ENCODE peak calls at places on chromosome 20, in five cellular contexts. D, U, E, M and R are unnamed samples.

GRCh38 chr20:58544301-58544700 is 29.1 kb upstream of the APCDD1L start:
- DNase-seq in D (no peak), M (no peak), U (no peak), E (no peak), R (no peak)

GRCh38 chr20:20362774-20363435 is 5.0 kb upstream of the INSM1 start:
- DNase-seq in M (no peak), E (no peak), U (no peak), D (peak), R (no peak)

GRCh38 chr20:57137676-57138075 is 128.8 kb downstream of the BMP7 start:
- DNase-seq in E (no peak), U (no peak), D (no peak), M (no peak), R (no peak)

GRCh38 chr20:1322511-1323245 is 6.3 kb downstream of the SDCBP2 start:
- DNase-seq in D (peak), M (peak), E (no peak), U (peak), R (no peak)

GRCh38 chr20:42138711-42139110 is 520.5 kb upstream of the CHD6 start:
- DNase-seq in M (no peak), D (no peak), E (no peak), U (no peak), R (no peak)

GRCh38 chr20:17614176-17614811 is 44.4 kb downstream of the DSTN start:
- DNase-seq in M (no peak), U (peak), E (no peak), D (peak), R (no peak)

GRCh38 chr20:50368813-50369224 is 141.4 kb upstream of the PTPN1 start:
- DNase-seq in D (peak), U (peak), E (peak), M (peak), R (no peak)

GRCh38 chr20:568097-568864 is 24.7 kb upstream of the CSNK2A1 start:
- DNase-seq in D (no peak), M (no peak), U (no peak), E (no peak), R (no peak)

GRCh38 chr20:37990571-37991151 is 42.6 kb downstream of the TTI1 start:
- DNase-seq in E (peak), M (peak), U (peak), D (peak), R (peak)

GRCh38 chr20:58072695-58073671 is 155.5 kb downstream of the ANKRD60 start:
- DNase-seq in E (no peak), M (no peak), U (no peak), D (no peak), R (no peak)

GRCh38 chr20:49690899-49691620 is 22.6 kb downstream of the B4GALT5 start:
- DNase-seq in E (peak), M (peak), U (peak), D (peak), R (no peak)

GRCh38 chr20:14142964-14143627 is 147.8 kb downstream of the MACROD2 start:
- DNase-seq in D (peak), U (peak), M (peak), E (no peak), R (no peak)

GRCh38 chr20:58073945-58074920 is 154.2 kb downstream of the ANKRD60 start:
- DNase-seq in E (no peak), M (peak), D (peak), U (peak), R (no peak)

GRCh38 chr20:17992847-17993508 is 24.2 kb downstream of the MGME1 start:
- DNase-seq in E (no peak), D (no peak), M (peak), U (peak), R (no peak)

GRCh38 chr20:45944965-45945677 is 10.6 kb downstream of the PCIF1 start:
- DNase-seq in D (no peak), E (no peak), U (no peak), M (no peak), R (no peak)

GRCh38 chr20:5859611-5860010 is 90.7 kb downstream of the TRMT6 start:
- DNase-seq in U (peak), D (peak), E (no peak), M (peak), R (no peak)

GRCh38 chr20:44031001-44031574 is 116.4 kb downstream of the TOX2 start:
- DNase-seq in E (no peak), U (no peak), D (no peak), M (no peak), R (no peak)

GRCh38 chr20:4563534-4563933 is 158.2 kb upstream of the PRND start:
- DNase-seq in D (peak), U (peak), M (peak), E (peak), R (peak)

GRCh38 chr20:12207875-12208274 is 290.2 kb downstream of the BTBD3 start:
- DNase-seq in E (peak), U (peak), M (peak), D (peak), R (no peak)

GRCh38 chr20:10022615-10023014 is 12.2 kb upstream of the ANKEF1 start:
- DNase-seq in E (no peak), M (no peak), U (no peak), D (no peak), R (no peak)

GRCh38 chr20:9493818-9494217 is 20.6 kb upstream of the LAMP5 start:
- DNase-seq in E (no peak), M (peak), D (no peak), U (peak), R (no peak)

GRCh38 chr20:47187450-47188195 is 168.9 kb downstream of the ZMYND8 start:
- DNase-seq in M (no peak), E (no peak), D (no peak), U (no peak), R (no peak)

DNA sequence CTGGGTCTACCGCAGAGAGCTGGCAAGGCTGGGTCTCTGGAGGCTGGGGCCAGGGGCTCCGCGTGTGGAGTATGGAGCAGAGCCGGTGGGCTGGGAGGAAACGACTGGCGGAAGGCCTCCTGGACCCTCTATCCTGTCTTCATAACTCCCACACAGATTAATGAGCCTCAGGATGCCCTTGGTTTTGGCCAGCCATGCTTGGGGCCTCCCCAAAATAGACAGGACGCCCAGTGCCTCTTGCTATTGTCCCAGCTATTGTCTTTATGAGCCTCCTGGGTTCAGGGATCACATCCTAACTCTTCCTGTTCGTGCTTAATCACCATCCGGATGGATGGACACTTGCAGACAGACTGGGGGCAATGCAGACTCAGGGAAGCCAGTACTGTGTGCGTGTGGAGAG is 306.4 kb downstream of the DHX35 start:
- DNase-seq in D (no peak), M (no peak), U (no peak), E (no peak), R (no peak)
- H2AFZ ChIP-seq in D (no peak), M (no peak), U (no peak), E (no peak), R (no peak)

DNA sequence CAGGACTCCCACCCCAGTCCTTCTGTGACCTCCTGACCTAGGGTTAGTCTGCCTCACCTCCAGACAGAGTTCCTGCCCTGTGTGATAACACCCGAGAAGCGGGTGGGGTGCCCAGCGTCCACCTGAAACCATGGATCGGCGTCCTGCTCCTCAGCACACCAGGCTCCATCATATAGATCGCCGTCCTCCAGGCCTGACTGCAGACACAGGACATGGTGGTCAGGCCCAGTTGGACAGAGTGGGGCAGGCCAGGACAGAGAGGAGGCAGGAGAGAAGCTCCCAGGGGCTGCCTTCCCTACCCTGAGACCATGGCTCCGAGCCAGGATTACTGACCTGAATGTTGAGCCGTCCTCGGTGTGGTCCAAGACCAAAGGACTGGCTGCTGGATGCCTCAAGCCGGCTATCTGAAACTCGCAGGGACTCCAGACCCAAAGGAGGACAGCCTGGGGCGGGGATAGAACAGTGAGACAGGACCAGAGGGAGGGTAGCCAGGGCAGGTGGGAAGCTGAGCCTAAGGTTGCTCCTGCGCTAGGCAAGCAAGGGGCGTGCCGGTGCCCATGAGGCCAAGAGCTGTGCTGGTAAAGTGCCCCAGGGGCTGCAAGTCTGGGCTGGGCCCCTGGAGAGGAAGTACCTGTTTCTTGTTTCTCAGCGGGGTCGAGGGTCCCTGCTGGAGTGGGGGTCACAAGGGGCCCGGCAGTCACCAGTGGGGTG is 2.2 kb downstream of the CPXM1 start:
- DNase-seq in U (no peak), E (no peak), M (no peak), D (no peak), R (no peak)
- H3K4me2 ChIP-seq in U (no peak), E (no peak), M (no peak), D (no peak), R (no peak)

DNA sequence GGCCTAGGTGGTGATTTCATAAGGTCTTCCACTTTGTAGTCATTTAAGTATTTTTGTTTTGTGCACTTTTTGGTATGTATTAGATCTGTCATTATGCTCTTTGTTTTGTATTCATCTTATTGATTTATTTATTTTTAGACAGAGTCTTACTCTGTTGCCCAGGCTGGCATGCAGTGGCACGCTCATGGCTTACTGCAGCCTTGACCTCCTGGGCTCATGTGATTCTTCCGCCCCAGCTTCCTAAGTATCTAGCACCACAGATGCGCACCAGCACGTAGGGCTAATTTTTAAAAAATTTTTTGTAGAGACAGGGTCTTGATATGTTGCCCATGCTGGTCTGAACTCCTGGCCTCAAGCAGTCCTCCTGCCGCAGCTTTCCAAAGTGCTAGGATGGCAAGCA is 30.6 kb downstream of the TPX2 start:
- DNase-seq in D (no peak), M (no peak), E (no peak), U (no peak), R (no peak)
- H3K27ac ChIP-seq in D (no peak), M (no peak), E (no peak), U (no peak), R (no peak)

GRCh38 chr20:53656653-53657288 is 63.1 kb upstream of the ZNF217 start:
- DNase-seq in U (peak), D (peak), M (peak), E (no peak), R (peak)

GRCh38 chr20:53654932-53655674 is 61.5 kb upstream of the ZNF217 start:
- DNase-seq in U (no peak), M (no peak), E (no peak), D (peak), R (peak)

GRCh38 chr20:53655909-53656652 is 62.4 kb upstream of the ZNF217 start:
- DNase-seq in E (no peak), M (peak), U (peak), D (peak), R (no peak)

GRCh38 chr20:53652090-53652858 is 58.6 kb upstream of the ZNF217 start:
- DNase-seq in U (no peak), D (no peak), M (no peak), E (peak), R (peak)

DNA sequence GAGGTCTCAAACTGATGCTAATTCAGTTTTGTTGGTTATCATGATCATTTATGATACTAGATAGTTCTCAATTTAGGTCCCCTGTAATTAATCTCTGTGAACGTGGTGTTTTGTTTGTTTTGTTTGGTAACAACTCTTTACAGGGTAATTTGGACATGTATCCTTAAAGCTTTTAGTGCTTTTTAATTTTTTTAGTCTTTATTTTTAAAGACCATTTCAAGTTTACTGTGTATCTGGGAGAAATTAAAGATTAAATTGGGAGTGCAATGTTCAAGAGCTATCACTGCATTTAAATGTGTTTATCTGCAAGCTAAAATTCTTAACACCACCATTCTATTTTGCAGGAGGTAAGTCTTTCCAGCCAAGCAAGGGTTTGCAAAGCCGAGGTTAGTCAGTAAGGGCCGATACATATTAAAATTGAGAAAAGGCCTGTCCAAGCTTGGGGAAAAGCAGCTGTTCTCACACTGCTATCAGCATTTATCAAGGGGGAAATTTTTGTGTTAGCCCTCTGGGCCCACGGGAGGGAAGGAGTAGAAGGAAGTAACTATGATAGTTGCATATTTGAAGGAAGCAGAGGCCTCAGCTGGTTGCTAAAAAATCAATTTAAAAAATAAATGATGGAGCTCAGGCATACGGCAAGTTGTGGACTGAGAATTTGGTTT is 59.4 kb upstream of the ZNF217 start:
- DNase-seq in E (no peak), M (no peak), U (no peak), D (no peak), R (no peak)
- H2AFZ ChIP-seq in E (no peak), M (no peak), U (peak), D (peak), R (no peak)

GRCh38 chr20:61299088-61299487 is 47.0 kb downstream of the CDH4 start:
- DNase-seq in U (no peak), D (no peak), M (no peak), E (no peak), R (no peak)
- H3K4me2 ChIP-seq in U (no peak), D (no peak), M (no peak), E (no peak), R (no peak)

DNA sequence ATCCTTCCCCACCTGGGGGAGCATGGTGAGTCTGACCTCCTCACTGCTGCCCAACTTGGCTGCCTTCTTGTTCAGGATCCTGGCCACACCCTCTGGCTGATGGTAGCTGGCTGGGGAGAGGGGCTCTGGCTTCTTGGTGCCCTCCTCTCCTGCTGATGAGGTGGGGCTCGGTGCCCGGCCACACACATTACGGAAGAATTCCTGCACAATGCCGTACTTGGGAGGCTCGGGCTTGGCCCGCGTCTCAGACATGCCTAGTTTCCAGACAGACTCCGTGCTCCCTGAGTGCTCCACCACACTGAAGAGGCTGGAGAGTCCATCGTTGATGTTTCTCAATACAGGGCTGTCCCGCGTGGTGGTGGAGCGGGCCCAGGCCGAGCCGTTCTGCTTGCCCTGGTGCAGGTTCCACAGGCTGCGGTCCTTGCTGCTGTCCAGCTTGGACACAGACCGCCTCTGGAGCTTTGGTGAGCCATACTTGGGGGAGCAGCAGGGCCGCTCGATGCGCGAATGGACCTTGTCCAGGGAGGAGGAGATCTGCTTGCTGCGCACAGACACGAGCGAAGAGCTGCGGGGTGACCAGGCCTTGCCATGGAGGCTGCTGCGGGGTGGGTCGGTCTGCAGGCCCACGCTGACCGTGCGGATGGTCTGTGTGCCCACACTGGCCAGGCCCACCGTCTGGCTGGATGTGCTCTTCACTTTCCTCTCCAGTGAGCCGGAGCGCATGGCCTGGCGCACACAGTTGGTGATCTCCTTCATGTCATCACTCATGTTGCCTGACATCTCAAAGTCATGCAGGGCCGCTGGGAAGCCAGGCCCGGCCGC is 19.9 kb upstream of the DSN1 start:
- DNase-seq in D (no peak), U (no peak), M (no peak), E (no peak), R (no peak)
- H3K27ac ChIP-seq in D (no peak), U (no peak), M (no peak), E (no peak), R (no peak)

DNA sequence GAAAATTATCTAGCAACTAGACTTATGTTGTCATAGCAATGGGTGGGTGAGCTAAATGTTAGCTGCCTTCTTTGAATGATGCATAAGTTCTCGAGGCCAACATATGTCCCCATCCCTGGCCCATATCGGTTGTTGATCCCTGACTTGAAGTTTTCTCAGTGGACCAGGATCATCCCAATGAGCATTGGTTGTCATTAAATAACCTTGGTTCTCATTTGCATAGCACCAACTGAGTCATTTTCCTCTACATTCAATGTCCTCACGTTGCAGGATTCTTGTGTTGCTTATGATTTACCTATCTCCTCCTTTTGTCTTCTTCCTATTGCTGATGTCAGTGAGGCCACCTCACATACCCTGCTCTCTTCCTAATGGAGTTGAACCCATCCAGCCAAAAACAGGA is 12.1 kb upstream of the AHCY start:
- DNase-seq in M (no peak), D (peak), U (no peak), E (no peak), R (no peak)
- H2AFZ ChIP-seq in M (no peak), D (no peak), U (no peak), E (no peak), R (no peak)

GRCh38 chr20:51497542-51498467 is 44.7 kb downstream of the NFATC2 start:
- DNase-seq in E (no peak), M (peak), U (peak), D (peak), R (no peak)

GRCh38 chr20:51498765-51499540 is 43.6 kb downstream of the NFATC2 start:
- DNase-seq in E (no peak), D (no peak), M (no peak), U (no peak), R (no peak)

GRCh38 chr20:51500311-51500710 is 42.2 kb downstream of the NFATC2 start:
- DNase-seq in E (no peak), M (peak), U (peak), D (peak), R (no peak)

GRCh38 chr20:51503376-51503775 is 39.1 kb downstream of the NFATC2 start:
- DNase-seq in E (no peak), M (no peak), U (no peak), D (no peak), R (no peak)

GRCh38 chr20:51500936-51501335 is 41.6 kb downstream of the NFATC2 start:
- DNase-seq in D (no peak), U (no peak), E (no peak), M (no peak), R (no peak)
- H3K4me2 ChIP-seq in D (no peak), U (no peak), E (no peak), M (no peak), R (no peak)

GRCh38 chr20:35274172-35275092 is 3.5 kb downstream of the MMP24OS start:
- DNase-seq in U (no peak), E (no peak), D (no peak), M (no peak), R (no peak)
- H3K27ac ChIP-seq in U (no peak), E (no peak), D (no peak), M (no peak), R (no peak)

GRCh38 chr20:54708229-54708628 is 232.8 kb downstream of the DOK5 start:
- DNase-seq in D (no peak), E (no peak), U (no peak), M (no peak), R (no peak)

GRCh38 chr20:54706581-54706980 is 231.2 kb downstream of the DOK5 start:
- DNase-seq in U (no peak), E (no peak), D (no peak), M (no peak), R (no peak)

GRCh38 chr20:54713727-54714126 is 238.3 kb downstream of the DOK5 start:
- DNase-seq in U (no peak), M (no peak), E (no peak), D (no peak), R (no peak)

GRCh38 chr20:54714817-54715216 is 239.4 kb downstream of the DOK5 start:
- DNase-seq in U (no peak), E (no peak), M (no peak), D (no peak), R (no peak)

GRCh38 chr20:54711061-54711460 is 235.7 kb downstream of the DOK5 start:
- DNase-seq in D (no peak), U (no peak), M (no peak), E (no peak), R (no peak)
- H2AFZ ChIP-seq in D (no peak), U (no peak), M (no peak), E (no peak), R (no peak)